ENCODE peak calls at places on chromosome 1, in nine cellular contexts. F is BE2C; U is upper lobe of right lung; C is small intestine; D is HAP-1; N is NCI-H510A; W is foreskin melanocyte; B is H4; A is stimulated activated CD4-positive, alpha-beta T cell treated with anti-CD3 and anti-CD28 coated beads, Interleukin-2, amount 100 ng/mL, for 24 hours. M is an unnamed sample.
A peak's percentile ranks its signal among the peaks of the same experiment; 100 is the strongest.

GRCh38 chr1:39204441-39205081 is at the start of gene MACF1:
- DNase-seq in F (no peak), U (no peak), C (no peak), D (no peak), N (peak; percentile 96), W (peak; percentile 62), B (peak; percentile 91), A (peak; percentile 52), M (no peak)

GRCh38 chr1:161367684-161368398 is at the start of gene CFAP126:
- DNase-seq in F (peak; percentile 74), U (no peak), C (peak; percentile 72), D (peak; percentile 76), N (peak; percentile 12), W (peak; percentile 67), B (peak; percentile 55), A (peak; percentile 29), M (peak; percentile 40)

GRCh38 chr1:110638062-110638461 is 31.9 kb upstream of the KCNA2 start:
- DNase-seq in F (no peak), U (no peak), C (no peak), D (no peak), N (no peak), W (no peak), B (no peak), A (no peak), M (no peak)

GRCh38 chr1:42886046-42886739 is 39.8 kb downstream of the ZNF691 start:
- DNase-seq in F (no peak), U (no peak), C (no peak), D (no peak), N (no peak), W (no peak), B (no peak), A (no peak), M (no peak)

GRCh38 chr1:155093938-155094621 is 15.4 kb downstream of the EFNA3 start:
- DNase-seq in F (peak; percentile 85), U (no peak), C (peak; percentile 68), D (no peak), N (peak; percentile 40), W (no peak), B (no peak), A (no peak), M (no peak)

GRCh38 chr1:65232402-65233122 is 76.8 kb upstream of the DNAJC6 start:
- DNase-seq in F (no peak), U (no peak), C (no peak), D (no peak), N (no peak), W (no peak), B (no peak), A (no peak), M (no peak)

GRCh38 chr1:248348475-248348874 is at the start of gene OR14C36:
- DNase-seq in F (no peak), U (no peak), C (no peak), D (no peak), N (no peak), W (no peak), B (no peak), A (no peak), M (no peak)

GRCh38 chr1:175863291-175864050 is 120.1 kb upstream of the TNR start:
- DNase-seq in F (no peak), U (no peak), C (no peak), D (peak; percentile 9), N (no peak), W (no peak), B (no peak), A (no peak), M (no peak)

GRCh38 chr1:36389960-36390359 is 4.2 kb upstream of the STK40 start:
- DNase-seq in F (no peak), U (no peak), C (no peak), D (no peak), N (no peak), W (no peak), B (no peak), A (no peak), M (no peak)

GRCh38 chr1:237851209-237851845 is 39.4 kb downstream of the ZP4 start:
- DNase-seq in F (peak; percentile 78), U (no peak), C (peak; percentile 45), D (peak; percentile 66), N (no peak), W (peak; percentile 37), B (peak; percentile 53), A (peak; percentile 42), M (no peak)

GRCh38 chr1:77143529-77144121 is 75.6 kb downstream of the PIGK start:
- DNase-seq in F (no peak), U (no peak), C (peak; percentile 2), D (no peak), N (no peak), W (no peak), B (no peak), A (no peak), M (no peak)

GRCh38 chr1:189500777-189501176 is 976.9 kb downstream of the BRINP3 start:
- DNase-seq in F (no peak), U (no peak), C (no peak), D (no peak), N (no peak), W (no peak), B (peak; percentile 3), A (no peak), M (no peak)

GRCh38 chr1:205376739-205377138 is 20.0 kb upstream of the KLHDC8A start:
- DNase-seq in F (no peak), U (no peak), C (no peak), D (peak; percentile 70), N (no peak), W (no peak), B (peak; percentile 38), A (no peak), M (no peak)

GRCh38 chr1:44511769-44512168 is 106.7 kb downstream of the RNF220 start:
- DNase-seq in F (no peak), U (no peak), C (no peak), D (no peak), N (no peak), W (no peak), B (no peak), A (peak; percentile 28), M (no peak)

GRCh38 chr1:41348394-41348793 is 12.8 kb upstream of the FOXO6 start:
- DNase-seq in F (no peak), U (no peak), C (no peak), D (no peak), N (no peak), W (no peak), B (no peak), A (no peak), M (no peak)

GRCh38 chr1:80594013-80594412 is 1206.7 kb upstream of the ADGRL2 start:
- DNase-seq in F (no peak), U (no peak), C (no peak), D (no peak), N (no peak), W (no peak), B (no peak), A (no peak), M (no peak)

GRCh38 chr1:16905112-16905855 is 9.5 kb downstream of the RNU1-2 start:
- DNase-seq in F (no peak), U (no peak), C (no peak), D (peak; percentile 95), N (peak; percentile 37), W (peak; percentile 62), B (peak; percentile 74), A (peak; percentile 59), M (no peak)

GRCh38 chr1:93448292-93448982 is 519 bp downstream of the FNBP1L start:
- DNase-seq in F (peak; percentile 64), U (peak; percentile 80), C (peak; percentile 77), D (peak; percentile 53), N (peak; percentile 67), W (no peak), B (no peak), A (peak; percentile 22), M (peak; percentile 23)

GRCh38 chr1:109826930-109827349 is 63.2 kb upstream of the EPS8L3 start:
- DNase-seq in F (no peak), U (peak; percentile 65), C (no peak), D (no peak), N (no peak), W (no peak), B (no peak), A (no peak), M (no peak)

GRCh38 chr1:208142632-208143390 is 101.4 kb downstream of the PLXNA2 start:
- DNase-seq in F (no peak), U (no peak), C (no peak), D (no peak), N (no peak), W (no peak), B (no peak), A (no peak), M (no peak)

GRCh38 chr1:187838335-187839293 is 1009.9 kb downstream of the PLA2G4A start:
- DNase-seq in F (no peak), U (no peak), C (no peak), D (no peak), N (no peak), W (peak; percentile 35), B (no peak), A (no peak), M (no peak)

GRCh38 chr1:180617769-180618168 is 14.1 kb upstream of the XPR1 start:
- DNase-seq in F (no peak), U (no peak), C (no peak), D (no peak), N (no peak), W (no peak), B (no peak), A (no peak), M (no peak)

GRCh38 chr1:43591181-43591580 is 58.8 kb upstream of the KDM4A start:
- DNase-seq in F (no peak), U (no peak), C (no peak), D (no peak), N (no peak), W (no peak), B (no peak), A (no peak), M (no peak)

GRCh38 chr1:32902535-32902920 is 1.3 kb upstream of the TMEM54 start:
- DNase-seq in F (no peak), U (peak; percentile 58), C (no peak), D (no peak), N (no peak), W (no peak), B (no peak), A (no peak), M (no peak)

GRCh38 chr1:246208120-246208519 is 299.0 kb downstream of the SMYD3 start:
- DNase-seq in F (no peak), U (no peak), C (no peak), D (no peak), N (no peak), W (no peak), B (no peak), A (no peak), M (no peak)